ENCODE peak calls at places on chromosomes 16 and 17, in five cellular contexts. M is IMR-90, P is neuronal stem cell, B is mesenchymal stem cell, G is H1. E is an unnamed sample.

GRCh38 chr17:2181206-2181983 is 122.2 kb downstream of the SMG6 start:
- DNase-seq in M (peak; percentile 95), P (no peak), B (peak; percentile 87), G (no peak), E (no peak)

GRCh38 chr16:15466886-15467781 is 32.7 kb downstream of the BMERB1 start:
- DNase-seq in M (no peak), P (no peak), B (no peak), G (no peak), E (no peak)

GRCh38 chr16:50778284-50779163 is 36.6 kb downstream of the CYLD start:
- DNase-seq in M (no peak), P (no peak), B (no peak), G (no peak), E (no peak)

GRCh38 chr17:73594598-73594997 is 49.6 kb downstream of the SDK2 start:
- DNase-seq in M (no peak), P (no peak), B (no peak), G (no peak), E (no peak)

GRCh38 chr17:71283486-71283885 is 837.3 kb upstream of the SOX9 start:
- DNase-seq in M (no peak), P (no peak), B (no peak), G (no peak), E (no peak)

GRCh38 chr17:72422505-72423285 is 301.9 kb downstream of the SOX9 start:
- DNase-seq in M (peak; percentile 92), P (no peak), B (peak; percentile 99), G (no peak), E (no peak)

GRCh38 chr17:15951368-15952047 is 6.6 kb downstream of the ADORA2B start:
- DNase-seq in M (no peak), P (no peak), B (no peak), G (no peak), E (no peak)

GRCh38 chr17:38543403-38544174 is 62.2 kb downstream of the SRCIN1 start:
- DNase-seq in M (no peak), P (no peak), B (no peak), G (peak; percentile 50), E (no peak)

GRCh38 chr17:18033442-18034099 is 5.4 kb downstream of the ATPAF2 start:
- DNase-seq in M (peak; percentile 87), P (peak; percentile 64), B (peak; percentile 88), G (no peak), E (peak; percentile 53)

GRCh38 chr17:74968361-74968780 is 4.2 kb downstream of the HID1 start:
- DNase-seq in M (no peak), P (no peak), B (no peak), G (no peak), E (no peak)

GRCh38 chr16:86926146-86926545 is 347.8 kb downstream of the FOXL1 start:
- DNase-seq in M (no peak), P (no peak), B (no peak), G (no peak), E (no peak)

GRCh38 chr16:86928517-86929148 is 350.3 kb downstream of the FOXL1 start:
- DNase-seq in M (no peak), P (no peak), B (peak; percentile 26), G (no peak), E (no peak)

GRCh38 chr16:86927699-86928098 is 349.4 kb downstream of the FOXL1 start:
- DNase-seq in M (no peak), P (no peak), B (no peak), G (no peak), E (no peak)

GRCh38 chr16:86925067-86925791 is 346.9 kb downstream of the FOXL1 start:
- DNase-seq in M (peak; percentile 91), P (no peak), B (peak; percentile 83), G (no peak), E (no peak)

GRCh38 chr16:86926695-86927094 is 348.3 kb downstream of the FOXL1 start:
- DNase-seq in M (no peak), P (no peak), B (no peak), G (no peak), E (no peak)
- H3K27me3 ChIP-seq in M (no peaks in the 10 kb centered on the region), P (no peaks in the 10 kb centered on the region), B (no peaks in the 10 kb centered on the region), G (no peaks in the 10 kb centered on the region), E (no peaks in the 10 kb centered on the region)

GRCh38 chr17:43662432-43663141 is 865 bp upstream of the MEOX1 start:
- DNase-seq in M (no peak), P (no peak), B (no peak), G (no peak), E (no peak)
- H4K91ac ChIP-seq in M (no peak overlapping the region), P (no peak overlapping the region), B (no peak overlapping the region), G (peak overlapping the region; percentile 12), E (no peak overlapping the region)

GRCh38 chr17:78751447-78752067 is 30.5 kb downstream of the CYTH1 start:
- DNase-seq in M (no peak), P (no peak), B (no peak), G (no peak), E (no peak)
- H3K27me3 ChIP-seq in M (no peaks in the 10 kb centered on the region), P (no peaks in the 10 kb centered on the region), B (no peaks in the 10 kb centered on the region), G (no peaks in the 10 kb centered on the region), E (no peaks in the 10 kb centered on the region)

DNA sequence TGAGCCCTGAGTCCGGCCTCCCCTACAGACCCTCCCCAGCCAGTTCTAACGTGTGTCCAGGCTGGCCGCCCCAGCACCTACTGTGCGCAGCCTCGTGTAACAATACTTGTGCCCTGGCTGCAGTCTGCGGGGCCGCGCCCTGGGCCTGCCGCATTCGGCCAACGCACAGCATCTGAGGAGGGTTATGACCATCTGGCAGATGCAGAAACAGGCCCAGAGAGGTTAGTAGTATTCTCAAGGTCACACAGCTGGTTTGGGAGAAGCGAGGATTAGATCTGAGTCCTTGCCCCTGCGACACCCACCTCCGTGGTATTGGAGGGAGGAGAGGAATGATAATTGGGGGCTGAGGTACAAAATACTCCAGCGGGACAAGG is 997 bp downstream of the RIPOR1 start:
- DNase-seq in M (no peak), P (no peak), B (no peak), G (no peak), E (no peak)
- H4K91ac ChIP-seq in M (peak overlapping the region; percentile 80), P (no peak overlapping the region), B (peak overlapping the region; percentile 83), G (peak overlapping the region; percentile 56), E (no peak overlapping the region)

DNA sequence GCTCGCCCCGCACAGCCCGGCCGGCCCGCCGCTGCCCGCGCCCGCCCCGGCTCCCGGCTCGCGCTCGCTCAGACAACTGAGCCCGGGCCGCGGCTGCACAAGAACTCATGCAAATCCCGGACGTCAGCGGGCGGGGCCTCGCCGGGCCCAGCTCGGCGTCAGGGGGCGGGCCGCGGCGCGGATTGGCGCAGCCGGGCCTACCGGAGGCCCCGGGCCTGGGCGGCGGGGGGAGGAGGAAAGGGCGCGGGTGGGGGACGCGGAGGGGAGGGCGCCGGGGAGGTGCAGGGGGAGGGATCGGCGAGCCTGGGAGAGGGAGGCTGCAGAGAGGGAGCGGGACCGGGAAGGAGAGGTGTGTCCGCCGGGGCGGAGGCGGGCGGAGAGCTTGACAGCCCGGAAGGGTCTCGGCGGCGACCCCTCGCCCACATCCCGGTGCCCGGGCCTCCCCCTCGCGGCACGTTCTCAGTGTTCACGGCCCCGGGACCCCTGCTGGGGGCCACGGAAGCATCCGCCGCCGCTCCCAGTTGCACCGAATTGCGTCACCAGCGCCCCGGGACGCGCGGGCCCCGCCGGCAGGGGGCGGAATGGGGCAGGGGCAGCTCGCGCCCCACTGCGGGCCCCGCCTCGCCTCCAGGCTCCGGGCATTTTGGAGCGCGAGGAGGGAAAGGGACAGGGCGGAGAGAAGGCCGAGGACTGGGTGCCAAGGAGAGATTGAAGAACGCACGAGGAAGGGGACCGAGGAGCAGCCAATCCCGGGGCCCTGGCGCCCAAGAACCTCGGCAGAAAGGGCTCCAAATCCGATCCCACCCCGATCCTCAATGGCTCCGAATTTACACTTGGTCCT is at the start of gene CBX4:
- DNase-seq in M (peak; percentile 90), P (peak; percentile 88), B (peak; percentile 91), G (peak; percentile 85), E (peak; percentile 97)
- H3K27me3 ChIP-seq in M (peaks cover 40% of the 10 kb centered on the region), P (peaks cover 80% of the 10 kb centered on the region), B (peaks cover 34% of the 10 kb centered on the region), G (peaks cover 63% of the 10 kb centered on the region), E (peaks cover 68% of the 10 kb centered on the region)